ENCODE peak calls at places on chromosome 20, in five cellular contexts. L is A549, F is GM12878, O is K562, W is HepG2. A is an unnamed sample.

GRCh38 chr20:5044075-5044620 is 42.8 kb upstream of the SLC23A2 start:
- DNase-seq in W (no peak), F (no peak), L (no peak), O (no peak), A (no peak)

GRCh38 chr20:39338977-39339376 is 376.8 kb downstream of the DHX35 start:
- DNase-seq in F (peak), L (no peak), O (no peak), W (no peak), A (no peak)

GRCh38 chr20:24764027-24764797 is 184.9 kb upstream of the CST7 start:
- DNase-seq in L (no peak), O (no peak), W (no peak), F (no peak), A (no peak)

GRCh38 chr20:2336471-2336870 is 40.7 kb downstream of the TGM3 start:
- DNase-seq in L (no peak), F (no peak), O (no peak), W (no peak), A (no peak)

GRCh38 chr20:12466915-12467314 is 541.9 kb upstream of the SPTLC3 start:
- DNase-seq in O (no peak), L (no peak), F (no peak), W (no peak), A (no peak)

GRCh38 chr20:25033250-25033940 is 24.5 kb downstream of the ACSS1 start:
- DNase-seq in O (no peak), L (no peak), W (no peak), F (no peak), A (no peak)

GRCh38 chr20:10090588-10091166 is 55.9 kb downstream of the ANKEF1 start:
- DNase-seq in F (no peak), L (peak), W (peak), O (peak), A (peak)

GRCh38 chr20:10611357-10611756 is 62.4 kb downstream of the JAG1 start:
- DNase-seq in W (peak), F (no peak), O (peak), L (no peak), A (peak)

GRCh38 chr20:20525756-20526155 is 157.9 kb downstream of the INSM1 start:
- DNase-seq in W (no peak), F (no peak), O (no peak), L (no peak), A (no peak)

GRCh38 chr20:36248836-36249235 is 12.6 kb downstream of the AAR2 start:
- DNase-seq in O (no peak), F (no peak), L (no peak), W (no peak), A (no peak)

GRCh38 chr20:23226612-23227265 is 123.9 kb upstream of the NXT1 start:
- DNase-seq in W (no peak), L (no peak), F (no peak), O (no peak), A (no peak)

GRCh38 chr20:3000852-3001523 is 42.4 kb upstream of the GNRH2 start:
- DNase-seq in W (no peak), L (peak), O (peak), F (no peak), A (no peak)

GRCh38 chr20:24972341-24972740 is 20.2 kb downstream of the APMAP start:
- DNase-seq in L (no peak), O (no peak), W (no peak), F (no peak), A (no peak)

GRCh38 chr20:21183722-21184121 is 57.8 kb downstream of the KIZ start:
- DNase-seq in W (no peak), O (no peak), L (no peak), F (no peak), A (no peak)

GRCh38 chr20:45087814-45088213 is 13.1 kb downstream of the KCNS1 start:
- DNase-seq in W (no peak), F (no peak), O (no peak), L (no peak), A (no peak)

GRCh38 chr20:62127799-62128198 is 5.5 kb downstream of the LSM14B start:
- DNase-seq in L (no peak), W (no peak), O (no peak), F (no peak), A (no peak)

DNA sequence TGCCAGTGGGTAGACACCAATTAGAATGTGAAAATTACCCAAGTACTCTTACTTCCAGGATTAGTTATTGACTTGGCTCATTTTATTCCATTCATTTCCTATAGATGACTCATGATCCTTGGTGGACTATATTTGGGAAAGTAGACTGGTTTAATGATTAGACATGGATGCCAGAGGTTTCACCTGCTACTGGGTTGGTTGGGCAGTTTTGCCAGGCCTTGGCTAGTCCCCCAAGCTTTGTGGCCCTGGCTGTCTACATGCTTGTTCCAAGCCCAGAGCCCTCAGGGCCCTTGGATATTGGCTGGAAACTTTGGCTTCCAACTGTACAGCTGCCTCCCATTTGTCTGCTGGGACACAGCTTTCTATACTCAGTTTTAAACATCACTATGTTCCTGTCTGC is 104.1 kb downstream of the ZFP64 start:
- DNase-seq in O (no peak), L (no peak), F (no peak), W (no peak), A (no peak)
- TF ChIP-seq ESRRA in O (no peak), L (no peak), F (no peak), W (no peak), A (no peak)

GRCh38 chr20:17723301-17723691 is 23.5 kb downstream of the BANF2 start:
- DNase-seq in L (no peak), O (no peak), W (no peak), F (no peak), A (no peak)

GRCh38 chr20:17727351-17727750 is 27.6 kb downstream of the BANF2 start:
- DNase-seq in O (no peak), F (no peak), W (no peak), L (no peak), A (no peak)

GRCh38 chr20:17728074-17728473 is 28.3 kb downstream of the BANF2 start:
- DNase-seq in F (no peak), W (no peak), L (no peak), O (no peak), A (no peak)

GRCh38 chr20:17722493-17723300 is 22.9 kb downstream of the BANF2 start:
- DNase-seq in O (no peak), W (no peak), F (no peak), L (no peak), A (no peak)

DNA sequence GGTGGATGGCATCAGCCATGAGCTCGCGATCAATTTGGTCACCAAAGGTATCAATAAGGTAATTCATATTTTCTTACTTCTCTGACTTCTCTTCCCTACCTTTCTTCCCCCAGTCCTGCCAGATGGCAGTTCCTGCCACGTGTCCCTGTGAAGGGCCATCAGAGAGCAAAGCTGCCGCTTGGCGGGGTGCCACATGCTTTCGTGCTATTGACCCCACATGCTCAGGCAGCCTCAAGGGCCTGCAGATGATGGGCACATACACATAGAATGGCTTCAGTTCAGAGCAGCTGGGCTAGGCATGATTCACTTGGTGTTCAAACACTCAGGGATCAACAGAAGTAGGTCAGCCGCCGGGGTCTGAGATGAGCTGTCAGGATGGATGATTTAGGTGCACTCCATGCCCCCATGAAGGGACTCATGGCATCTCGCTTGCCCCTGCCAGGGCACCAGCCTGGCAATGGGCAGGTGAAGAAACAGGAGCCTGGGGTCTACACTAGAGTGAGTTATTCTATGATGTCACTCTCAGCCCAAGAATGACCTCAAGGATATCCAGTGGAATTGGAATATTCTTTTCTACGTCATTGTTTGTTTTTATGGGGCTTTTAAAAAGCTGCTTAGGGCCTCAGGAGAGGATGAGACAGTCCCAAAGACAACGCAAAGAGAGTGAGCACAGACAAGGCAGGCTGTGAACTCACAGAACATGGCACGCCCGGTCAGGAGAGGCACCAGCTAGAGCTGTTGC is 25.5 kb downstream of the BANF2 start:
- DNase-seq in F (no peak), O (no peak), W (peak), L (no peak), A (no peak)
- TF ChIP-seq ESRRA in F (no peak), O (no peak), W (no peak), L (no peak), A (no peak)

DNA sequence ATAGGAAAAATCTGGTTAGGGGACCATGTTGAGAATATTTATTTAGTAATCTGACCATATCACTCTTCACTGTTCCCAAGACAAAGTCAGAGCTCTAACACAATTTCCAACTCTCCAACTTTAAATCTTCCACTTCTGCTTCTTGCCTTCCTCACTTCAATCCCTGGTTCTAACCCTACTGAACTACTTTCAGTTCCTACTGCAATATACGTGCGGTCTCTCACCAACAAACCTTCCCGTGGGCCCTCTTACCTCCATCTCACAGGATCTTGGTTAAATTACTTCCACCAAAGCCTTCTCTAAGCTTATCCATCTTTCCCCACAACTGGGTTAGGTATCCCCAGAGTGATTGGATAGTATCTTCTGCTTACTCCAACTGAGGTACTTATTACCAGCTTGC is 8.0 kb downstream of the EIF2S2 start:
- DNase-seq in W (no peak), F (no peak), O (no peak), L (no peak), A (no peak)
- TF ChIP-seq ESRRA in W (no peak), F (no peak), O (no peak), L (no peak), A (no peak)

GRCh38 chr20:33732166-33732970 is 572 bp downstream of the ZNF341 start:
- DNase-seq in L (peak), F (peak), W (peak), O (peak), A (peak)

GRCh38 chr20:33730946-33731692 is 677 bp upstream of the ZNF341 start:
- DNase-seq in W (no peak), O (no peak), F (no peak), L (no peak), A (no peak)

GRCh38 chr20:33731693-33732165 is at the start of gene ZNF341:
- DNase-seq in F (peak), O (peak), W (peak), L (peak), A (peak)

GRCh38 chr20:33736962-33737361 is 5.2 kb downstream of the ZNF341 start:
- DNase-seq in F (no peak), L (no peak), W (no peak), O (no peak), A (no peak)

GRCh38 chr20:33733654-33734576 is 2.1 kb downstream of the ZNF341 start:
- DNase-seq in W (peak), F (peak), L (peak), O (no peak), A (peak)
- TF ChIP-seq ESRRA in W (no peak), F (no peak), L (no peak), O (no peak), A (no peak)

GRCh38 chr20:1185781-1186334 is 1.1 kb upstream of the TMEM74B start:
- DNase-seq in F (no peak), W (peak), O (peak), L (peak), A (peak)

GRCh38 chr20:1188347-1188746 is 3.6 kb upstream of the TMEM74B start:
- DNase-seq in L (no peak), F (no peak), O (no peak), W (no peak), A (no peak)

GRCh38 chr20:1189827-1190226 is 5.0 kb upstream of the TMEM74B start:
- DNase-seq in L (no peak), O (no peak), F (no peak), W (no peak), A (no peak)

GRCh38 chr20:1186367-1186991 is 1.7 kb upstream of the TMEM74B start:
- DNase-seq in F (no peak), L (no peak), W (peak), O (no peak), A (no peak)

GRCh38 chr20:1187605-1188171 is 2.9 kb upstream of the TMEM74B start:
- DNase-seq in W (peak), O (peak), L (no peak), F (no peak), A (no peak)
- TF ChIP-seq ESRRA in W (no peak), O (peak), L (no peak), F (no peak), A (no peak)

GRCh38 chr20:32440758-32441078 is 82.6 kb downstream of the ASXL1 start:
- DNase-seq in F (no peak), W (no peak), L (no peak), O (no peak), A (no peak)
- TF ChIP-seq ESRRA in F (no peak), W (no peak), L (no peak), O (no peak), A (no peak)

GRCh38 chr20:52104546-52105044 is 87.0 kb downstream of the ZFP64 start:
- DNase-seq in W (no peak), O (no peak), L (no peak), F (no peak), A (peak)

GRCh38 chr20:52103911-52104545 is 87.6 kb downstream of the ZFP64 start:
- DNase-seq in W (no peak), O (no peak), L (no peak), F (no peak), A (peak)

GRCh38 chr20:52105045-52105572 is 86.5 kb downstream of the ZFP64 start:
- DNase-seq in L (peak), F (no peak), W (no peak), O (no peak), A (peak)

GRCh38 chr20:52103469-52103910 is 88.1 kb downstream of the ZFP64 start:
- DNase-seq in F (no peak), W (no peak), O (peak), L (no peak), A (peak)

GRCh38 chr20:52105573-52106422 is 85.8 kb downstream of the ZFP64 start:
- DNase-seq in W (no peak), F (no peak), O (no peak), L (peak), A (peak)
- TF ChIP-seq ESRRA in W (no peak), F (no peak), O (no peak), L (no peak), A (no peak)

A was measured in WTC11.